ENCODE peak calls at places on chromosomes 1 and 21, in six cellular contexts. S is transverse colon, J is esophagus squamous epithelium, U is heart left ventricle, C is endothelial cell of umbilical vein, B is body of pancreas. N is an unnamed sample. For H3K36me3, the result is how much of the 10 kb centered on the place peaks cover.

GRCh38 chr1:235503333-235504121 is 725 bp downstream of the B3GALNT2 start:
- DNase-seq in S (peak), J (no peak), U (peak), C (peak), B (peak), N (peak)

GRCh38 chr21:43637530-43637929 is 21.8 kb downstream of the HSF2BP start:
- DNase-seq in S (no peak), J (no peak), U (no peak), C (no peak), B (no peak), N (no peak)

GRCh38 chr1:229884765-229885164 is 182.3 kb upstream of the GALNT2 start:
- DNase-seq in S (no peak), J (no peak), U (no peak), C (no peak), B (peak), N (no peak)

GRCh38 chr1:117048431-117049133 is 11.5 kb upstream of the TTF2 start:
- DNase-seq in S (no peak), J (no peak), U (peak), C (no peak), B (no peak), N (peak)

GRCh38 chr1:236998571-236998970 is 5.7 kb downstream of the MT1HL1 start:
- DNase-seq in S (no peak), J (no peak), U (no peak), C (no peak), B (no peak), N (no peak)

GRCh38 chr1:91811363-91812025 is 74.5 kb downstream of the TGFBR3 start:
- DNase-seq in S (no peak), J (no peak), U (no peak), C (no peak), B (no peak), N (no peak)

GRCh38 chr1:151166506-151166956 is 587 bp downstream of the SCNM1 start:
- DNase-seq in S (no peak), J (no peak), U (no peak), C (no peak), B (no peak), N (peak)

GRCh38 chr1:185530215-185530614 is 204.0 kb upstream of the HMCN1 start:
- DNase-seq in S (no peak), J (no peak), U (no peak), C (no peak), B (no peak), N (no peak)

GRCh38 chr1:156489166-156489934 is 11.2 kb downstream of the MEF2D start:
- DNase-seq in S (no peak), J (no peak), U (peak), C (no peak), B (peak), N (peak)

GRCh38 chr1:25435315-25436103 is 4.8 kb downstream of the MACO1 start:
- DNase-seq in S (no peak), J (no peak), U (no peak), C (peak), B (no peak), N (peak)

GRCh38 chr1:100566300-100566699 is 28.4 kb downstream of the GPR88 start:
- DNase-seq in S (no peak), J (no peak), U (no peak), C (no peak), B (no peak), N (no peak)

GRCh38 chr1:56137829-56138505 is 441.4 kb downstream of the PLPP3 start:
- DNase-seq in S (no peak), J (no peak), U (no peak), C (peak), B (no peak), N (no peak)

GRCh38 chr1:40535732-40536131 is 4.3 kb downstream of the ZNF684 start:
- DNase-seq in S (no peak), J (no peak), U (no peak), C (no peak), B (no peak), N (no peak)

GRCh38 chr1:235277709-235278108 is 50.3 kb downstream of the ARID4B start:
- DNase-seq in S (no peak), J (no peak), U (no peak), C (no peak), B (no peak), N (no peak)

GRCh38 chr1:203038217-203038741 is 12.0 kb downstream of the PPFIA4 start:
- DNase-seq in S (peak), J (no peak), U (peak), C (no peak), B (peak), N (no peak)

GRCh38 chr1:234222561-234223280 is 150.5 kb upstream of the COA6 start:
- DNase-seq in S (no peak), J (no peak), U (no peak), C (no peak), B (no peak), N (no peak)

GRCh38 chr1:59814180-59814900 is 409 bp upstream of the HOOK1 start:
- DNase-seq in S (peak), J (peak), U (peak), C (no peak), B (peak), N (peak)

GRCh38 chr1:203769505-203770343 is 4.7 kb downstream of the LAX1 start:
- DNase-seq in S (peak), J (no peak), U (peak), C (peak), B (peak), N (peak)

GRCh38 chr1:177021741-177022140 is 142.8 kb downstream of the ASTN1 start:
- DNase-seq in S (no peak), J (no peak), U (no peak), C (no peak), B (no peak), N (no peak)

GRCh38 chr1:169309178-169310166 is 58.1 kb downstream of the NME7 start:
- DNase-seq in S (no peak), J (no peak), U (no peak), C (no peak), B (no peak), N (no peak)

GRCh38 chr1:211635602-211636205 is 39.7 kb downstream of the NEK2 start:
- DNase-seq in S (no peak), J (no peak), U (no peak), C (no peak), B (no peak), N (no peak)

GRCh38 chr1:150127868-150128267 is 21.8 kb upstream of the PLEKHO1 start:
- DNase-seq in S (no peak), J (no peak), U (no peak), C (no peak), B (no peak), N (no peak)

GRCh38 chr1:226708342-226708780 is 30.7 kb downstream of the ITPKB start:
- DNase-seq in S (no peak), J (no peak), U (no peak), C (no peak), B (no peak), N (no peak)

GRCh38 chr1:23237516-23237915 is 20.2 kb upstream of the HTR1D start:
- DNase-seq in S (no peak), J (no peak), U (no peak), C (no peak), B (no peak), N (no peak)

GRCh38 chr1:228109962-228110488 is 926 bp upstream of the MRPL55 start:
- DNase-seq in S (no peak), J (no peak), U (no peak), C (peak), B (no peak), N (no peak)

GRCh38 chr1:13960376-13960987 is 260.5 kb downstream of the PRDM2 start:
- DNase-seq in S (peak), J (no peak), U (peak), C (peak), B (peak), N (peak)

GRCh38 chr1:233664254-233664653 is 50.3 kb downstream of the KCNK1 start:
- DNase-seq in S (no peak), J (no peak), U (no peak), C (no peak), B (no peak), N (peak)

GRCh38 chr21:38805282-38806152 is at the start of gene ETS2:
- DNase-seq in S (peak), J (peak), U (peak), C (peak), B (peak), N (peak)

GRCh38 chr1:158586942-158587341 is 7.2 kb upstream of the OR10X1 start:
- DNase-seq in S (no peak), J (no peak), U (no peak), C (no peak), B (no peak), N (no peak)

GRCh38 chr1:245807954-245808719 is 653.4 kb downstream of the KIF26B start:
- DNase-seq in S (no peak), J (no peak), U (no peak), C (no peak), B (no peak), N (peak)

GRCh38 chr1:121519042-121519755 is 334.4 kb downstream of the SRGAP2C start:
- DNase-seq in S (peak), J (no peak), U (peak), C (peak), B (peak), N (peak)
- TF ChIP-seq POLR2A in S (peak), J (peak), U (no peak), C (no peak), B (peak), N (no peak)

GRCh38 chr1:90802622-90803021 is 85.5 kb upstream of the BARHL2 start:
- DNase-seq in S (no peak), J (no peak), U (no peak), C (no peak), B (no peak), N (no peak)

GRCh38 chr1:90798883-90799282 is 81.8 kb upstream of the BARHL2 start:
- DNase-seq in S (no peak), J (no peak), U (no peak), C (no peak), B (no peak), N (no peak)

GRCh38 chr1:90795396-90795795 is 78.3 kb upstream of the BARHL2 start:
- DNase-seq in S (no peak), J (no peak), U (no peak), C (no peak), B (no peak), N (no peak)

DNA sequence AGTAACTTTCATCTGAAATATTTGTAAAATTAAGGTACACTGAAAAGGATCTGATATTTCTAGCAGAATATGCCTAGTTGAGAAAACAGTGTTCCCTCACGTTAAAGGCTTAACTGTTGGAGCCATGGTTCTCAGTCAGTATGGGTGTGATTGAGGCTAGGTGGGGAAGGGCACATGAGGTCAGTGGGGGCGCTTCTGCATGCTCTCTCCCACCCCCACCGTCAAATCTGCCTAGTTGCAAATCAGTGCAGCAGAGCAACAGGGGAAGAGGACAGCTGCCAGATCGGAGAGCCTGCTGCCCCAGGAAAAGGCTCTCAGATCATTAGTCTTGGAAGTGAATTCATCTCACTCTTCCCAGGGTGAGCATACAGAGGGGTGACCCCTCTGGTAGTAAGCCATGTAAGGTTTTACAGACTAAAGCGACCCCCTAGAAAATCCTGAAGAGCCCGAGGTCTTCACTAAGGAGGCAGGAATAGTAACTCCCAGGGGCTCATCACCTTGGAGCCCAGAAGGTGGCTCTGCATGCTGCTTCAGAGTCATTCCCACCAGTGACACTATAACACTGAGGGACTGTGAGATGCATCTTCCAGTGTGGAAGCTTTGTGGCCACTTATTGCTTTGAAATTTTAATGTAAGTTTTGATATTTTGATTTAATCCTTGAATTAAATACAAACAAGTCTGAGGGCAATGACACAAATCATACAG is 83.1 kb upstream of the BARHL2 start:
- DNase-seq in S (no peak), J (no peak), U (no peak), C (no peak), B (no peak), N (no peak)
- TF ChIP-seq CTCF in S (no peak), J (no peak), U (peak), C (no peak), B (no peak), N (no peak)

GRCh38 chr1:44218503-44219300 is 5.4 kb downstream of the DMAP1 start:
- DNase-seq in S (no peak), J (no peak), U (peak), C (no peak), B (no peak), N (no peak)
- H3K36me3 ChIP-seq in S (under half), J (half or more), U (half or more), C (under half), B (under half), N (under half)

DNA sequence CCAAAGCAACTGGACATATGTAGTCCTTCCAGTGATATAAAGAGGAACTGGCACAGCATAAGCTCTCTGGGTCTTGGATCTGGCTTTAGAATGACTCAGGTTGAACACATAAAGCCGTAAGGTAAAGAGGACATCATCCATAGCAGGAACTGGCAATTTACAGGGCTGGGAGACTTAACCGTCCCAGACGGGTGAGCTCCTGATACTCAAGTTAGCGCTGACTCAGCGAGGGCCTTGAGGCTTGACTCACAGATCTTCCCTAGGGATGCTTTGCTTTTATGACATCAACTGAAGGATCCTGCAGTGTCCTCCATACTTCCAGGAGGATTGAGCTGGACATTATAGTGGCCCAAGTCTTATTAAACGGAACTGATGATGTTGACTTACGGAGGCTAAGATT is 154.2 kb downstream of the CLIC6 start:
- DNase-seq in S (no peak), J (no peak), U (no peak), C (no peak), B (no peak), N (no peak)
- TF ChIP-seq POLR2A in S (no peak), J (no peak), U (no peak), C (no peak), B (no peak), N (no peak)

DNA sequence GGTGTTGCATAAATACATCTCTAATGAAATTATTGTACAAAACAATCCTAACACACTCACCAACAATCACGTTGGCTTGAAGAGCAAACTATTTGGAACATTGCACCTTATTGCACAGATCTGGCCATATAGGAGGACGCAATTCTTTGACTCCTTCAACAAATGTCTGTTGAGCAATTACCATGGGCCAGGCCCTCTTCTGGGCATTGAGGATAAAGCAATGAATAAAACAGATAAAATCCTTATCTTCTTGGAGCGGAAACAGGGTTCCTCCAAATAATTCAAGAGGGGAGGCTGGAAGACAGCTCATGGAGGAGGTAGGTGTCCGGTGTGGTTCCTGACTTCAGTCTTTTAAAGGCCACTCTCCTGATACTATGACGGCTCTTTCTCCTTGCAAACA is 43.3 kb downstream of the PAX7 start:
- DNase-seq in S (no peak), J (no peak), U (no peak), C (no peak), B (no peak), N (no peak)
- TF ChIP-seq CTCF in S (no peak), J (no peak), U (no peak), C (no peak), B (no peak), N (no peak)

GRCh38 chr1:145751491-145752021 is 32.3 kb downstream of the CD160 start:
- DNase-seq in S (no peak), J (no peak), U (no peak), C (peak), B (no peak), N (no peak)

GRCh38 chr1:145750444-145750843 is 31.1 kb downstream of the CD160 start:
- DNase-seq in S (no peak), J (no peak), U (no peak), C (no peak), B (no peak), N (no peak)

DNA sequence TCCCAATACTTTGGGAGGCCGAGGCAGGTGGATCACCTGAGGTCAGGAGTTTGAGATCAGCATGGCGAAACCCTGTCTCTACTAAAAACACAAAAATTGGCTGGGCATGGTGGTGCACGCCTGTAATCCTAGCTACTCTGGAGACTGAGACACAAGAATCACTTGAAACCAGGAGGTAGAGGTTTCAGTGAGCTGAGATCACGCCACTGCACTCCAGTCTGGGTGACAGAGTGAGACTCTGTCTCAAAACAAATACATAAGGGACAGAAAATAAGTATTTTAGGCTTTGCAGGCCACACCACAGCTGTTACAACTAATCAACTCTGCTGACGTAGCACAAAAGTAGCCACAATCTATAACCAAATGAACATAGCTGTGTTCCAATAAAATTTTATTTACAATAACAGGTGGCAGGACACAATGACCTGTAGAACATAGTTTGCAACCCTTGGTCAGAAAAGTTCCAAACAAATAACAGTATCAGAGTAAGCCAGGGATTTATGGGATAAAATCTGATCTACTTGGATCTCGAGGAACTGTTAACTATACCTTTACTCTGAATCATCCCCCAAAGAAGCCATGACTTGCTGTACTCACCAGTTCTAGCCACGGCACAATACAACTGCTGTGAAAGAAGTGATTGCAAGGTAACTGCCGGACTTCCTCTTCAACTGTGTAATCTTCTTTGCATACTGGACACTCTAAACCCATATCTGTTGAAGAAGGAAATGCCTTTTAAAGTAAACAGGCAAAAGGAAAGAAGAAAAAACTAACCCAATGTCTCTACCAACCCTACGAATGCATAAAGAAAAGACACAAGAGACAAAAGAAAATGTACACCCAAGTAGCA is 28.3 kb downstream of the CD160 start:
- DNase-seq in S (no peak), J (no peak), U (no peak), C (no peak), B (no peak), N (no peak)
- H3K36me3 ChIP-seq in S (under half), J (half or more), U (half or more), C (under half), B (under half), N (under half)

N was measured in thyroid gland.